ENCODE peak calls at places on chromosomes 4 and X, in four cellular contexts. One of them, this sample, is unnamed.

GRCh38 chrX:25389276-25389675 is 373.5 kb upstream of the ARX start:
- DNase-seq in GM23248: no peak
- DNase-seq in hepatocyte: no peak
- DNase-seq in MM.1S: no peak
- DNase-seq in this sample: no peak

GRCh38 chrX:66553973-66554372 is 84.9 kb downstream of the EDA2R start:
- DNase-seq in MM.1S: peak
- DNase-seq in hepatocyte: no peak
- DNase-seq in GM23248: no peak
- DNase-seq in this sample: no peak

GRCh38 chr4:145920205-145920604 is 18.4 kb downstream of the ZNF827 start:
- DNase-seq in GM23248: peak
- DNase-seq in MM.1S: no peak
- DNase-seq in hepatocyte: no peak
- DNase-seq in this sample: no peak

GRCh38 chrX:46386511-46386910 is 158.7 kb downstream of the ZNF674 start:
- DNase-seq in MM.1S: no peak
- DNase-seq in hepatocyte: no peak
- DNase-seq in GM23248: no peak
- DNase-seq in this sample: peak

GRCh38 chr4:23737571-23737970 is 152.3 kb downstream of the PPARGC1A start:
- DNase-seq in MM.1S: no peak
- DNase-seq in GM23248: no peak
- DNase-seq in hepatocyte: no peak
- DNase-seq in this sample: no peak

GRCh38 chrX:53262918-53263394 is 18.4 kb downstream of the IQSEC2 start:
- DNase-seq in MM.1S: no peak
- DNase-seq in GM23248: peak
- DNase-seq in hepatocyte: no peak
- DNase-seq in this sample: peak

GRCh38 chr4:151933122-151933827 is 172.5 kb upstream of the GATB start:
- DNase-seq in hepatocyte: no peak
- DNase-seq in GM23248: no peak
- DNase-seq in MM.1S: no peak
- DNase-seq in this sample: no peak

GRCh38 chr4:995311-996026 is 2.3 kb upstream of the SLC26A1 start:
- DNase-seq in hepatocyte: no peak
- DNase-seq in GM23248: no peak
- DNase-seq in MM.1S: no peak
- DNase-seq in this sample: no peak

GRCh38 chr4:56910172-56910967 is 2.7 kb downstream of the REST start:
- DNase-seq in hepatocyte: no peak
- DNase-seq in MM.1S: no peak
- DNase-seq in GM23248: peak
- DNase-seq in this sample: peak

GRCh38 chr4:21192367-21192766 is 492.1 kb downstream of the PACRGL start:
- DNase-seq in hepatocyte: no peak
- DNase-seq in MM.1S: no peak
- DNase-seq in GM23248: no peak
- DNase-seq in this sample: no peak

GRCh38 chrX:45266456-45266855 is 65.8 kb upstream of the DIPK2B start:
- DNase-seq in hepatocyte: no peak
- DNase-seq in GM23248: no peak
- DNase-seq in MM.1S: no peak
- DNase-seq in this sample: no peak

GRCh38 chr4:11232004-11232403 is 196.7 kb downstream of the HS3ST1 start:
- DNase-seq in MM.1S: no peak
- DNase-seq in GM23248: no peak
- DNase-seq in hepatocyte: no peak
- DNase-seq in this sample: peak

GRCh38 chrX:107576841-107577240 is 51.5 kb upstream of the PRPS1 start:
- DNase-seq in MM.1S: no peak
- DNase-seq in hepatocyte: no peak
- DNase-seq in GM23248: no peak
- DNase-seq in this sample: no peak

DNA sequence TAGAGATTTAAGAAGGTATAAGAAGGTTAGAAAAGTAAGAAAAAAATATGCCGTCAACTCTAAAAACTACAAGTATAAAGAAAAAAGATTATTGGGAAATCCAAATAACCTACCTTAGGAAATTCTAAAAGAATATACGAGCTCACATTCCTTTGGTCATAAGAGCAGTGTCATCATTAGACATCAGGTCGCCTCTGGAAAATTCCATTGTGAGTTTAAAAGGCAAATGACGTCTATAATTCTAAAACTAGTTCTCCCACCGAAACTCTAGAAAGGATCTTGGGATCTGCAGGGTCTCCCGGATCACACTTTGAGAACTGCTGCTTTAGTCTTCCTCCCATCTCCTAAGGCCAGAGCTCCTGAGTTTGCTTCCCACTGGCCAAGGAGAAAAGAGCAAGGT is 518 bp upstream of the SAT1 start:
- DNase-seq in GM23248: peak
- DNase-seq in MM.1S: no peak
- DNase-seq in hepatocyte: no peak
- DNase-seq in this sample: peak
- TF ChIP-seq EZH2phosphoT487 in GM23248: no peak
- TF ChIP-seq EZH2phosphoT487 in MM.1S: no peak
- TF ChIP-seq EZH2phosphoT487 in hepatocyte: no peak
- TF ChIP-seq EZH2phosphoT487 in this sample: no peak

GRCh38 chrX:7462110-7462509 is 314.2 kb upstream of the PUDP start:
- DNase-seq in GM23248: no peak
- DNase-seq in hepatocyte: no peak
- DNase-seq in MM.1S: no peak
- DNase-seq in this sample: no peak
- H2AFZ ChIP-seq in GM23248: no peak
- H2AFZ ChIP-seq in hepatocyte: no peak
- H2AFZ ChIP-seq in MM.1S: no peak
- H2AFZ ChIP-seq in this sample: no peak

GRCh38 chr4:87079967-87080366 is 140.5 kb downstream of the KLHL8 start:
- DNase-seq in hepatocyte: no peak
- DNase-seq in MM.1S: no peak
- DNase-seq in GM23248: no peak
- DNase-seq in this sample: no peak

GRCh38 chr4:87076690-87077358 is 142.0 kb downstream of the AFF1 start:
- DNase-seq in hepatocyte: no peak
- DNase-seq in GM23248: peak
- DNase-seq in MM.1S: no peak
- DNase-seq in this sample: no peak

GRCh38 chr4:87080462-87080861 is 140.0 kb downstream of the KLHL8 start:
- DNase-seq in hepatocyte: no peak
- DNase-seq in GM23248: no peak
- DNase-seq in MM.1S: no peak
- DNase-seq in this sample: no peak

GRCh38 chr4:87077834-87078585 is 142.4 kb downstream of the KLHL8 start:
- DNase-seq in GM23248: peak
- DNase-seq in MM.1S: no peak
- DNase-seq in hepatocyte: no peak
- DNase-seq in this sample: no peak

GRCh38 chr4:87078987-87079469 is 141.4 kb downstream of the KLHL8 start:
- DNase-seq in hepatocyte: no peak
- DNase-seq in GM23248: peak
- DNase-seq in MM.1S: no peak
- DNase-seq in this sample: no peak
- TF ChIP-seq EZH2phosphoT487 in hepatocyte: no peak
- TF ChIP-seq EZH2phosphoT487 in GM23248: no peak
- TF ChIP-seq EZH2phosphoT487 in MM.1S: no peak
- TF ChIP-seq EZH2phosphoT487 in this sample: no peak

GRCh38 chr4:129080129-129080528 is 13.2 kb downstream of the SCLT1 start:
- DNase-seq in hepatocyte: no peak
- DNase-seq in MM.1S: no peak
- DNase-seq in GM23248: no peak
- DNase-seq in this sample: no peak
- H2AFZ ChIP-seq in hepatocyte: no peak
- H2AFZ ChIP-seq in MM.1S: no peak
- H2AFZ ChIP-seq in GM23248: no peak
- H2AFZ ChIP-seq in this sample: no peak

GRCh38 chr4:74370912-74371311 is 6.0 kb downstream of the EREG start:
- DNase-seq in hepatocyte: peak
- DNase-seq in GM23248: peak
- DNase-seq in MM.1S: peak
- DNase-seq in this sample: peak
- TF ChIP-seq EZH2phosphoT487 in hepatocyte: no peak
- TF ChIP-seq EZH2phosphoT487 in GM23248: no peak
- TF ChIP-seq EZH2phosphoT487 in MM.1S: no peak
- TF ChIP-seq EZH2phosphoT487 in this sample: no peak

GRCh38 chr4:159267023-159267939 is 164.4 kb downstream of the RAPGEF2 start:
- DNase-seq in MM.1S: no peak
- DNase-seq in hepatocyte: no peak
- DNase-seq in GM23248: peak
- DNase-seq in this sample: no peak
- H2AFZ ChIP-seq in MM.1S: no peak
- H2AFZ ChIP-seq in hepatocyte: no peak
- H2AFZ ChIP-seq in GM23248: peak
- H2AFZ ChIP-seq in this sample: no peak

GRCh38 chr4:5753366-5753765 is 42.4 kb downstream of the EVC start:
- DNase-seq in hepatocyte: no peak
- DNase-seq in GM23248: no peak
- DNase-seq in MM.1S: no peak
- DNase-seq in this sample: no peak

GRCh38 chr4:5751073-5751917 is 40.3 kb downstream of the EVC start:
- DNase-seq in MM.1S: no peak
- DNase-seq in GM23248: peak
- DNase-seq in hepatocyte: peak
- DNase-seq in this sample: no peak

GRCh38 chr4:5753766-5754528 is 42.9 kb downstream of the EVC start:
- DNase-seq in hepatocyte: peak
- DNase-seq in MM.1S: no peak
- DNase-seq in GM23248: peak
- DNase-seq in this sample: peak

GRCh38 chr4:5752803-5753184 is 41.8 kb downstream of the EVC start:
- DNase-seq in GM23248: no peak
- DNase-seq in hepatocyte: no peak
- DNase-seq in MM.1S: no peak
- DNase-seq in this sample: no peak

GRCh38 chr4:5751918-5752802 is 41.2 kb downstream of the EVC start:
- DNase-seq in MM.1S: no peak
- DNase-seq in GM23248: peak
- DNase-seq in hepatocyte: peak
- DNase-seq in this sample: no peak
- TF ChIP-seq EZH2phosphoT487 in MM.1S: no peak
- TF ChIP-seq EZH2phosphoT487 in GM23248: no peak
- TF ChIP-seq EZH2phosphoT487 in hepatocyte: no peak
- TF ChIP-seq EZH2phosphoT487 in this sample: no peak

DNA sequence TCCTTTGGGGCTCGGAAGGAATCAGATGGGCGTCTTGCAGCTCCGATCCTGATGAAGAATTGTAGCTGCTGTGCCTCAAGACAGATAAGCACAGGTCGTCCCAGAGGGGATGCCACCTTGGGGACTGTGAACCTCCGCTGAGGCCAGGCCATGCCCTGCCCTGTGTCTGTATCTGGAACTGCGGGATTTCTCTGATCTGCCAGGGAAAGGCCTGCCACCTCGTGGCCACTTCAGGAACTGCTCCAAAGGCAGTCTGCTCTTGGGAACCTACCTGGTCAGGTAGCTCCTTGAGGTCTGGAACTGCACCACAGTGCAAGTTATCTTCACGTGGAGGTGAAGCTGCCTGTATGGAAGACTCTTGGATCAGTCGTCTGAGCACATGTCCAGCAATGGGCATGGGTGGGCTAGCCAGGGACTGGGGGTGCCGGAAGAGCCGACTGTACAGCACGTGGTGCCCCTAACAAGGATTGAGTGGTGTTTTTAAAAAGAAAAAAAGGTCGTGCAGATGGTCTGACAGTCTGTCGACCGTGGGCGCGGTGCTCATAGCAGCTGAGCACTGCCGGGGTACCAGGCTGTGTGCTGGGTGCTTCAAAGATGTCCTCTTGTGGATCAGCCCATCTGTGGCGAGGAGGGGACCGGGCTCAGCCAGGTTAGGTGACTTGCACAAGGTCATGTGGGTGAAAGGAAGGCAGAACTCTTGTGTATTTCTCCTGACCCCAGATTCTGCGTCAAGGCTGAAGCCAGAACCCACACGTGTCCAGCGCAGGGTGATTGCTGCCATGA is 3.1 kb upstream of the GRPEL1 start:
- DNase-seq in MM.1S: peak
- DNase-seq in GM23248: peak
- DNase-seq in hepatocyte: peak
- DNase-seq in this sample: peak
- H2AFZ ChIP-seq in MM.1S: peak
- H2AFZ ChIP-seq in GM23248: no peak
- H2AFZ ChIP-seq in hepatocyte: no peak
- H2AFZ ChIP-seq in this sample: peak

GRCh38 chrX:153922932-153923857 is 2.9 kb downstream of the ARHGAP4 start:
- DNase-seq in GM23248: peak
- DNase-seq in MM.1S: no peak
- DNase-seq in hepatocyte: peak
- DNase-seq in this sample: peak

GRCh38 chrX:153925387-153925738 is 701 bp downstream of the ARHGAP4 start:
- DNase-seq in hepatocyte: no peak
- DNase-seq in GM23248: no peak
- DNase-seq in MM.1S: peak
- DNase-seq in this sample: no peak

GRCh38 chrX:153922286-153922573 is 3.8 kb downstream of the ARHGAP4 start:
- DNase-seq in GM23248: no peak
- DNase-seq in hepatocyte: no peak
- DNase-seq in MM.1S: no peak
- DNase-seq in this sample: no peak

GRCh38 chrX:153925739-153926593 is at the start of gene ARHGAP4:
- DNase-seq in GM23248: no peak
- DNase-seq in MM.1S: peak
- DNase-seq in hepatocyte: no peak
- DNase-seq in this sample: no peak

GRCh38 chrX:153924149-153924861 is 1.8 kb downstream of the ARHGAP4 start:
- DNase-seq in GM23248: peak
- DNase-seq in hepatocyte: no peak
- DNase-seq in MM.1S: peak
- DNase-seq in this sample: peak
- TF ChIP-seq EZH2phosphoT487 in GM23248: no peak
- TF ChIP-seq EZH2phosphoT487 in hepatocyte: no peak
- TF ChIP-seq EZH2phosphoT487 in MM.1S: no peak
- TF ChIP-seq EZH2phosphoT487 in this sample: no peak

This sample was measured in PC-3.